ENCODE peak calls at places on chromosomes 4 and X, in nine cellular contexts. S is fibroblast of pulmonary artery; O is neural progenitor cell; J is effector memory CD4-positive, alpha-beta T cell; D is CD4-positive, CD25-positive, alpha-beta regulatory T cell; Z is GM23248; F is cardiac muscle cell; G is H7; N is mammary epithelial cell. B is an unnamed sample.

GRCh38 chr4:71692963-71693362 is 90.9 kb downstream of the GC start:
- DNase-seq in N (no peak), J (no peak), D (no peak), O (no peak), G (peak), Z (no peak), F (no peak), S (no peak), B (no peak)

GRCh38 chrX:54044126-54044876 is at the start of gene PHF8:
- DNase-seq in Z (peak), N (peak), D (peak), S (peak), F (peak), J (peak), G (peak), O (peak), B (peak)

GRCh38 chrX:323721-324628 is 5.4 kb upstream of the GTPBP6 start:
- DNase-seq in J (peak), O (peak), Z (peak), G (no peak), S (peak), D (no peak), F (peak), N (peak), B (peak)

GRCh38 chr4:28682872-28683271 is 1822.2 kb downstream of the STIM2 start:
- DNase-seq in Z (no peak), G (peak), D (no peak), F (no peak), S (no peak), N (no peak), O (peak), J (no peak), B (no peak)

GRCh38 chr4:184287697-184288255 is 70.1 kb upstream of the ENPP6 start:
- DNase-seq in Z (peak), O (peak), G (no peak), N (peak), S (peak), F (peak), J (no peak), D (no peak), B (no peak)

GRCh38 chr4:94076498-94076897 is 131.2 kb upstream of the SMARCAD1 start:
- DNase-seq in Z (no peak), G (peak), O (no peak), S (no peak), F (no peak), D (no peak), N (no peak), J (no peak), B (no peak)

GRCh38 chrX:19682712-19683331 is 167.5 kb upstream of the MAP3K15 start:
- DNase-seq in G (peak), Z (peak), N (no peak), F (peak), J (peak), S (peak), D (peak), O (peak), B (peak)

GRCh38 chr4:186688150-186688943 is 35.3 kb downstream of the FAT1 start:
- DNase-seq in S (no peak), N (no peak), F (no peak), O (peak), Z (no peak), J (no peak), D (no peak), G (peak), B (no peak)

GRCh38 chr4:106522839-106523238 is 154.3 kb upstream of the GIMD1 start:
- DNase-seq in J (no peak), Z (peak), D (no peak), F (no peak), G (peak), O (peak), S (no peak), N (no peak), B (no peak)

GRCh38 chr4:137530176-137530575 is 2.1 kb downstream of the PCDH18 start:
- DNase-seq in S (peak), Z (peak), D (no peak), O (no peak), F (peak), J (no peak), N (no peak), G (no peak), B (peak)

GRCh38 chrX:109347618-109348017 is 134.3 kb downstream of the GUCY2F start:
- DNase-seq in D (no peak), O (no peak), F (peak), J (no peak), Z (peak), G (no peak), N (peak), S (peak), B (peak)

GRCh38 chr4:153005914-153006381 is 69.8 kb downstream of the FHDC1 start:
- DNase-seq in F (no peak), S (no peak), D (no peak), G (peak), N (no peak), O (no peak), Z (peak), J (no peak), B (no peak)

GRCh38 chrX:150332023-150332422 is 31.1 kb upstream of the MAMLD1 start:
- DNase-seq in G (no peak), N (no peak), O (no peak), S (no peak), Z (no peak), J (no peak), D (no peak), F (no peak), B (no peak)

GRCh38 chrX:20585782-20586181 is 319.1 kb upstream of the RPS6KA3 start:
- DNase-seq in F (peak), J (no peak), O (no peak), G (no peak), Z (peak), D (no peak), N (no peak), S (peak), B (no peak)

GRCh38 chr4:110348711-110349383 is 127.1 kb upstream of the ENPEP start:
- DNase-seq in J (no peak), S (no peak), Z (no peak), D (no peak), G (no peak), O (no peak), F (no peak), N (no peak), B (no peak)

GRCh38 chr4:176753049-176753448 is 39.7 kb downstream of the VEGFC start:
- DNase-seq in G (no peak), J (no peak), O (peak), N (peak), D (no peak), S (peak), F (peak), Z (peak), B (peak)

GRCh38 chrX:39152106-39152649 is 350.9 kb downstream of the MID1IP1 start:
- DNase-seq in D (no peak), Z (peak), F (peak), G (peak), S (no peak), N (no peak), J (no peak), O (peak), B (no peak)

GRCh38 chr4:40206421-40206820 is 9.6 kb downstream of the RHOH start:
- DNase-seq in D (no peak), G (no peak), Z (no peak), S (no peak), J (no peak), N (no peak), F (no peak), O (no peak), B (no peak)

GRCh38 chrX:38868941-38869378 is 67.7 kb downstream of the MID1IP1 start:
- DNase-seq in Z (peak), O (no peak), F (peak), J (no peak), G (no peak), S (peak), D (no peak), N (peak), B (peak)

GRCh38 chr4:149223659-149224058 is 592.0 kb downstream of the IQCM start:
- DNase-seq in S (peak), O (no peak), G (no peak), F (peak), Z (peak), N (peak), D (no peak), J (no peak), B (no peak)

GRCh38 chr4:122152699-122153328 is 683 bp downstream of the BLTP1 start:
- DNase-seq in G (peak), J (peak), Z (peak), O (peak), D (no peak), N (peak), S (peak), F (peak), B (peak)

GRCh38 chrX:18949902-18950301 is 34.0 kb downstream of the PHKA2 start:
- DNase-seq in J (no peak), F (no peak), O (no peak), D (no peak), S (no peak), Z (no peak), N (no peak), G (no peak), B (no peak)

GRCh38 chrX:123481908-123482873 is 250.7 kb downstream of the THOC2 start:
- DNase-seq in N (no peak), O (peak), S (peak), G (peak), D (no peak), J (no peak), F (peak), Z (peak), B (peak)

GRCh38 chrX:115183980-115184379 is 5.2 kb upstream of the RBMXL3 start:
- DNase-seq in Z (peak), F (no peak), D (no peak), O (no peak), S (peak), J (no peak), G (no peak), N (no peak), B (no peak)

DNA sequence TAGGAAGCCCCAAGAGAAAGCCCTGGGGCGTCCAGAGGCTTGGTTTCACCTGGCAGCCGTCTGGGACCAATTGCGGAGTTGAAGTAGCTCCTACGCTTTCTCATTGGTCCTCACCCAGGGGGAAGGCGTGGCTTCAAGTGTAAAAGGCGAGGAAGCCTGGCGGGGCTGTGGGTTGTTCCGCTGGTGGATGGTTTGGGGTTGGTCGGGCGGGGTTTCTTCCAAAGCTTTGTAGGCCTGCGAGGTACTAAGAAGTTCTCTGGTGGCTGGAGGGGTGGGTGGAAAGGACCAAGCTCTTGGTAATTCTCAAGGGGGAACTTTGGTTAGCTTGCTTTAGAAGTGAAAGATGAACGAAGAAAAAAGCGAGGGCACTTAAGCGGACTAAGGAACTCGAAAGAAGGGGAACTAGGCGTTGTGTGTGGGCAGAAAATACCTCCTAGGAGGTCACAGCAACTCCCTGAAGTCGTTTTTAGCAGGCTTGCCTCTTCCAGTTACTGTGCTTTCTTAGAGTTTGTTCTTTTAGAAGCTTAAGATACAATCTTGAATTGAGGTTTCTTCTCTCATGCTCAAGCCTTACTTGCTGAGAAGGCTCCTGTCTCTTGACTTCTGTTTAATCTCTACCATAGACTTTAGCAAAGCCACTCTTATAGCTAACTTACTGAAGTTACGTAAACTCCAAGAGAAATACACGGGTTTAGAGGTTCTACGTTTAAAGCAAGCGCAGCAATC is 36.7 kb downstream of the CCNG2 start:
- DNase-seq in F (no peak), J (peak), O (peak), N (no peak), S (no peak), G (peak), Z (no peak), D (peak), B (no peak)
- H3K4me3 ChIP-seq in F (no peak), J (peak), O (no peak), N (no peak), S (no peak), G (no peak), Z (no peak), D (peak), B (no peak)

GRCh38 chr4:53638919-53639318 is 47.6 kb upstream of the LNX1 start:
- DNase-seq in S (no peak), F (no peak), D (no peak), O (no peak), G (no peak), Z (no peak), N (no peak), J (no peak), B (no peak)

GRCh38 chr4:53644607-53645006 is 53.3 kb upstream of the LNX1 start:
- DNase-seq in G (no peak), S (no peak), J (no peak), O (no peak), N (peak), D (no peak), Z (no peak), F (no peak), B (no peak)

GRCh38 chr4:53645108-53645507 is 53.8 kb upstream of the LNX1 start:
- DNase-seq in D (no peak), O (no peak), Z (no peak), F (no peak), J (no peak), S (no peak), N (no peak), G (no peak), B (no peak)

GRCh38 chr4:53637348-53637747 is 46.1 kb upstream of the LNX1 start:
- DNase-seq in O (no peak), J (no peak), N (no peak), Z (no peak), S (no peak), G (no peak), D (no peak), F (no peak), B (no peak)

DNA sequence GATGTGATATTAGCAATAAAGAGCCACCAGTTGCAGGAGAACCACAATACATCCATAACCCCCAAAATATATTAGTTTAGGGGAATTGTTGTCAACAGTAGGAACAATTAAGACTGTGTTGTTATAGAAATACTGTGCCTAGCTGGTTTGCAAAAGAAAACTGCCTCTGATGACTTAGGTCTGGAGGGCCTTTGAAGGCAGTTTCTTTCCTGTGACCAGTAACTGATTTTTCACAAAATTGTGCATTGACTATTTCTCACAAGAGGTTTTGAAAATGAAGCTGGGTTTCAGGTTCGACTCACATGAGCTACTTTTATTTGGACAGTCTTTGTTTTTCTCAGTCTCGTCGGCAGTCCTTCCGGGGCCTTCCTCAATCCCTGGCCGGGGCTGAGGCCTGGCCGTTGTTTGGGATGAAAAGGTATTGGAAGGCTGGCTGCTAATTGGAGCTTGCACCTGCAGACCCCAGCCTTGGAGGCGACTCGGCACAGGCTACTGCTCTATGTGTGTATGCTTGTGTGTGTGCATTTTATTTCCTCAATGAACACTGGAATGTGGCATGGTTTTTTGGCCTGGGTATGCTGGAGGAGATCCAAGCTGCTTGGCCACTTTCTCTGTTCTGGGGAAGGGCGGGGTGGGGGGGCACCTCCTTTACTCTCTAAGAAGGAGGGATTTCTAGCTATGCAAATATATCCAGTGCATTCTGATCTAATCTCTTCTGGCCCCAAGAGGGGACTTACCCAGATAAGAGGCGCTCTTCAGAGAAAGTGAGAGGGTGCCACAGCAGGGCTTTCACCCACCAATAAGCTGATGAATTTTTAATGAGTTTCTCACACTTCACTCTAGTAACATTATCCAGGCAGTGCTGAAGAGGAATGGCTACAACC is 49.5 kb upstream of the LNX1 start:
- DNase-seq in N (no peak), G (no peak), O (peak), Z (no peak), F (peak), S (no peak), D (no peak), J (no peak), B (no peak)
- H3K4me3 ChIP-seq in N (no peak), G (no peak), O (no peak), Z (no peak), F (no peak), S (no peak), D (no peak), J (no peak), B (no peak)

GRCh38 chr4:5146248-5146647 is 95.0 kb downstream of the STK32B start:
- DNase-seq in D (no peak), J (no peak), G (no peak), S (no peak), N (no peak), F (no peak), Z (no peak), O (no peak), B (no peak)
- H3K4me3 ChIP-seq in D (no peak), J (no peak), G (no peak), S (no peak), N (no peak), F (no peak), Z (no peak), O (no peak), B (no peak)

DNA sequence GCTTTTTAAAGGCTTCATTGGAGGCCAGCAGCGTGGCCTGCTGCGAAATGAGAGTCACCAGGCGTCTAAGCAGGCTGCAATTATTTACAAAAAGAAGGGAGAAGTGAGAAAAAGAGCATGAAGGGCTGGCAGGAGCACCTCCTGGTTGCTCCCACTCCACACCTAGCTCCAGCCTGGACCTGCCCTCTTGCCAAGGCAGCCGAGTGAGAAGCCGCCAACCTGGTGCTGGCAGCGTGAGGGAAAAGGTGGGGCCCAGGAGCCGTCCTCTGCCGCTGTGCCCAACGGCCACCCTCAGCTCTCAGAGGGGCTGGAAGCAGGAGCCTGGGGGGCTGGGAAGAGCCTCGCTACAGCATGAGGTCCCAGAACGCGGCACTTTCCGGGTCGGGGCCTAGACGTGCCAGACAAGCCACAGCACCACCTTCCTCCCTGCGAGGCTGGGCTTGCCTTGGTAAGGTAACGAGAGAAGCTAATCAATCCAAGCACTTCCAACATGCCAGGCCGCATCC is 16.3 kb downstream of the SLC6A8 start:
- DNase-seq in Z (no peak), D (no peak), F (no peak), O (no peak), G (no peak), J (no peak), N (no peak), S (no peak), B (no peak)
- H3K4me3 ChIP-seq in Z (no peak), D (no peak), F (no peak), O (no peak), G (no peak), J (no peak), N (no peak), S (no peak), B (no peak)

GRCh38 chrX:17022205-17022604 is 75.7 kb downstream of the REPS2 start:
- DNase-seq in D (no peak), O (no peak), J (no peak), F (peak), Z (peak), S (peak), G (no peak), N (peak), B (no peak)

GRCh38 chrX:17023670-17024069 is 77.2 kb downstream of the REPS2 start:
- DNase-seq in S (no peak), G (no peak), Z (no peak), O (no peak), F (no peak), N (no peak), J (no peak), D (no peak), B (no peak)

GRCh38 chrX:17020371-17020770 is 73.9 kb downstream of the REPS2 start:
- DNase-seq in O (no peak), G (no peak), J (no peak), Z (no peak), N (no peak), D (no peak), F (no peak), S (no peak), B (no peak)

GRCh38 chrX:17024896-17025295 is 78.4 kb downstream of the REPS2 start:
- DNase-seq in S (no peak), N (no peak), O (no peak), G (peak), F (peak), Z (no peak), D (no peak), J (no peak), B (no peak)

GRCh38 chrX:17020828-17021821 is 74.7 kb downstream of the REPS2 start:
- DNase-seq in F (no peak), N (no peak), D (no peak), Z (peak), J (no peak), S (no peak), O (no peak), G (no peak), B (no peak)
- H3K4me3 ChIP-seq in F (no peak), N (no peak), D (no peak), Z (no peak), J (no peak), S (no peak), O (no peak), G (no peak), B (no peak)